ENCODE peak calls at places on chromosome 12, in ten cellular contexts. B is endothelial cell; Q is H1; D is spleen; N is anterior cingulate cortex; O is GM04504; T is effector CD4-positive, alpha-beta T cell; E is small intestine; J is astrocyte of the spinal cord; Z is foreskin keratinocyte. X is an unnamed sample.

GRCh38 chr12:39240573-39240972 is 202.3 kb downstream of the KIF21A start:
- DNase-seq in Z (no peak), T (no peak), N (no peak), O (no peak), B (no peak), Q (no peak), E (no peak), D (no peak), J (no peak), X (no peak)

GRCh38 chr12:13175499-13175898 is 21.0 kb upstream of the EMP1 start:
- DNase-seq in D (no peak), T (no peak), B (no peak), E (peak; percentile 74), N (no peak), O (no peak), Z (peak; percentile 97), Q (no peak), J (no peak), X (no peak)

GRCh38 chr12:51752490-51752889 is 96.0 kb downstream of the FIGNL2 start:
- DNase-seq in B (no peak), J (peak; percentile 82), E (no peak), Z (peak; percentile 56), T (no peak), N (peak; percentile 42), D (no peak), O (peak; percentile 90), Q (no peak), X (no peak)

GRCh38 chr12:115398311-115398781 is 714.4 kb upstream of the TBX3 start:
- DNase-seq in T (no peak), Z (no peak), Q (no peak), E (peak; percentile 85), N (no peak), D (no peak), J (no peak), B (no peak), O (no peak), X (peak; percentile 47)

GRCh38 chr12:123973552-123974341 is 732 bp downstream of the ZNF664 start:
- DNase-seq in T (peak; percentile 9), J (no peak), Q (no peak), B (peak; percentile 56), D (peak; percentile 88), N (no peak), E (peak; percentile 39), Z (no peak), O (no peak), X (peak; percentile 40)

GRCh38 chr12:71415336-71416231 is 24.0 kb upstream of the LGR5 start:
- DNase-seq in Q (no peak), N (no peak), Z (peak; percentile 45), B (peak; percentile 43), O (peak; percentile 25), J (peak; percentile 54), E (peak; percentile 71), D (no peak), T (no peak), X (peak; percentile 57)

GRCh38 chr12:52605542-52605941 is 4.3 kb upstream of the KRT72 start:
- DNase-seq in J (no peak), E (no peak), D (no peak), T (no peak), B (no peak), O (no peak), Z (no peak), Q (no peak), N (no peak), X (no peak)

GRCh38 chr12:49541140-49541861 is 2.5 kb downstream of the KCNH3 start:
- DNase-seq in Q (no peak), J (no peak), T (no peak), Z (no peak), B (no peak), D (peak; percentile 68), O (no peak), E (no peak), N (no peak), X (no peak)

GRCh38 chr12:113973109-113973904 is 7.2 kb upstream of the RBM19 start:
- DNase-seq in T (no peak), Q (no peak), J (no peak), E (no peak), Z (no peak), N (no peak), D (no peak), B (no peak), O (no peak), X (no peak)

GRCh38 chr12:66203820-66204219 is 14.8 kb downstream of the IRAK3 start:
- DNase-seq in Q (no peak), B (no peak), N (no peak), Z (no peak), O (no peak), J (no peak), E (no peak), D (no peak), T (no peak), X (no peak)

GRCh38 chr12:3119745-3120660 is 42.8 kb downstream of the TSPAN9 start:
- DNase-seq in Z (no peak), O (peak; percentile 81), B (no peak), J (peak; percentile 66), E (no peak), T (no peak), N (no peak), D (no peak), Q (no peak), X (no peak)

GRCh38 chr12:49983892-49984291 is 11.1 kb downstream of the AQP6 start:
- DNase-seq in Q (no peak), Z (peak; percentile 67), B (no peak), J (peak; percentile 86), O (peak; percentile 56), T (no peak), N (no peak), D (no peak), E (peak; percentile 11), X (peak; percentile 71)

GRCh38 chr12:58470266-58471010 is 449.9 kb downstream of the LRIG3 start:
- DNase-seq in N (no peak), E (no peak), Z (no peak), Q (no peak), B (no peak), T (no peak), O (no peak), D (no peak), J (no peak), X (no peak)

GRCh38 chr12:67742461-67742860 is 93.9 kb downstream of the DYRK2 start:
- DNase-seq in N (no peak), Z (no peak), Q (no peak), J (no peak), B (no peak), D (no peak), T (no peak), O (no peak), E (no peak), X (no peak)

GRCh38 chr12:66170606-66171005 is 810 bp upstream of the TMBIM4 start:
- DNase-seq in B (no peak), Z (no peak), O (no peak), J (no peak), N (no peak), T (no peak), E (no peak), D (no peak), Q (no peak), X (no peak)

GRCh38 chr12:131093971-131094830 is 140.5 kb downstream of the ADGRD1 start:
- DNase-seq in T (no peak), J (no peak), O (no peak), Q (no peak), E (no peak), N (no peak), D (peak; percentile 58), Z (no peak), B (no peak), X (no peak)

GRCh38 chr12:42923564-42923963 is 334.0 kb upstream of the PRICKLE1 start:
- DNase-seq in Q (no peak), Z (no peak), E (no peak), D (no peak), O (no peak), B (no peak), J (no peak), T (no peak), N (no peak), X (no peak)

GRCh38 chr12:102681747-102682146 is 201.4 kb upstream of the IGF1 start:
- DNase-seq in J (no peak), B (no peak), N (no peak), O (no peak), T (no peak), Z (no peak), D (no peak), E (no peak), Q (no peak), X (no peak)

GRCh38 chr12:27014859-27015729 is 910 bp upstream of the TM7SF3 start:
- DNase-seq in Z (no peak), D (no peak), E (no peak), T (no peak), J (no peak), O (no peak), Q (no peak), N (no peak), B (no peak), X (no peak)

GRCh38 chr12:124742111-124742510 is 121.6 kb downstream of the SCARB1 start:
- DNase-seq in B (no peak), N (no peak), O (no peak), D (no peak), E (no peak), Z (no peak), T (no peak), J (no peak), Q (no peak), X (no peak)

GRCh38 chr12:90808568-90808967 is 146.4 kb downstream of the CCER1 start:
- DNase-seq in T (no peak), O (no peak), Z (peak; percentile 67), B (no peak), D (no peak), E (no peak), Q (no peak), J (no peak), N (no peak), X (no peak)

GRCh38 chr12:103475073-103475472 is 20.7 kb downstream of the C12orf42 start:
- DNase-seq in Z (no peak), T (no peak), E (no peak), Q (no peak), N (no peak), B (no peak), O (no peak), D (no peak), J (no peak), X (no peak)

GRCh38 chr12:7787574-7788315 is 1.5 kb upstream of the NANOG start:
- DNase-seq in N (no peak), D (no peak), J (no peak), Q (peak; percentile 61), E (peak; percentile 54), O (no peak), B (no peak), T (no peak), Z (no peak), X (no peak)

GRCh38 chr12:89571481-89572190 is 45.8 kb upstream of the POC1B start:
- DNase-seq in E (no peak), T (no peak), N (no peak), Q (no peak), B (no peak), J (peak; percentile 26), D (no peak), O (peak; percentile 84), Z (peak; percentile 58), X (no peak)

GRCh38 chr12:108586306-108586705 is 11.6 kb downstream of the TMEM119 start:
- DNase-seq in N (no peak), Z (no peak), J (no peak), O (no peak), T (no peak), B (no peak), Q (no peak), D (peak; percentile 17), E (no peak), X (no peak)

GRCh38 chr12:108177131-108177530 is 48.0 kb downstream of the WSCD2 start:
- DNase-seq in J (no peak), D (no peak), N (no peak), E (no peak), O (no peak), Z (no peak), B (no peak), Q (no peak), T (no peak), X (no peak)

GRCh38 chr12:49521391-49521790 is 17.4 kb upstream of the KCNH3 start:
- DNase-seq in T (no peak), O (no peak), Q (no peak), B (no peak), Z (no peak), D (no peak), E (no peak), J (no peak), N (no peak), X (no peak)

GRCh38 chr12:27277846-27278260 is 33.8 kb downstream of the STK38L start:
- DNase-seq in J (peak; percentile 84), N (no peak), B (no peak), Z (peak; percentile 25), O (peak; percentile 59), E (peak; percentile 89), D (no peak), Q (no peak), T (no peak), X (no peak)